ENCODE peak calls at places on chromosome 4, in five cellular contexts. N is lower lobe of right lung, O is fibroblast of mammary gland, X is adrenal gland, S is natural killer cell. R is an unnamed sample.

GRCh38 chr4:122003335-122003734 is 51.5 kb upstream of the TRPC3 start:
- DNase-seq in N (no peak), O (peak), S (no peak), X (peak), R (no peak)

GRCh38 chr4:1863297-1864033 is 7.5 kb upstream of the LETM1 start:
- DNase-seq in X (no peak), N (no peak), O (no peak), S (no peak), R (no peak)

GRCh38 chr4:168451744-168452394 is 28.4 kb downstream of the DDX60L start:
- DNase-seq in S (no peak), X (no peak), N (no peak), O (peak), R (no peak)

GRCh38 chr4:59091376-59092142 is 1981.4 kb upstream of the IGFBP7 start:
- DNase-seq in N (no peak), O (no peak), S (no peak), X (no peak), R (no peak)

GRCh38 chr4:85127653-85128052 is 161.2 kb upstream of the WDFY3 start:
- DNase-seq in X (peak), O (peak), S (no peak), N (no peak), R (no peak)

GRCh38 chr4:140615451-140615850 is 46.7 kb upstream of the UCP1 start:
- DNase-seq in S (no peak), X (no peak), O (no peak), N (no peak), R (no peak)

GRCh38 chr4:1385373-1386340 is 20.6 kb downstream of the NKX1-1 start:
- DNase-seq in N (peak), O (no peak), X (no peak), S (no peak), R (peak)

GRCh38 chr4:90120037-90120436 is 7.2 kb upstream of the CCSER1 start:
- DNase-seq in N (no peak), X (no peak), S (no peak), O (no peak), R (no peak)

GRCh38 chr4:173332021-173332487 is 2.1 kb downstream of the HMGB2 start:
- DNase-seq in X (no peak), S (no peak), O (peak), N (no peak), R (no peak)

GRCh38 chr4:147325566-147325965 is 155.3 kb upstream of the EDNRA start:
- DNase-seq in O (peak), S (no peak), N (no peak), X (no peak), R (no peak)

DNA sequence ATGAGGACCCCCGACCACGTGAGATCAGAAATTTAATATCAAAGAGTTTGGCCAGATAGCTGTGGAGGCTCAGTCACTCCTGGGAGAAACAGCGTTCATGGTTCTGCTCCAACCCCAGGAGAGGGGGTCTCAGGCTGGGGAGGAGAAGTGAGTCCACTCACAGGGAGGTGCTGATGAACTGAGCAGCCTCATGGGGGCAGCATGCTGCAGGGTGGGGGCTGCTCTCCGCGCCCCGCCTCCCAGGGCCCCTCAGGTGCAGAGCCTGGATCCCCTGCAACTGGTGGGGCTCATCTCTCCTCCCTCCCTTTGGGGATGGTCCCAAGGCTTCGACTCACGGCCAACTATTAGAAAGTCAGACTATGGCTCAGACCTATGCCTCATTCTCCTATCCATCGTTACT is 26.6 kb upstream of the C4orf50 start:
- DNase-seq in S (no peak), O (no peak), X (no peak), N (no peak), R (no peak)
- TF ChIP-seq CTCF in S (no peak), O (no peak), X (no peak), N (no peak), R (no peak)

DNA sequence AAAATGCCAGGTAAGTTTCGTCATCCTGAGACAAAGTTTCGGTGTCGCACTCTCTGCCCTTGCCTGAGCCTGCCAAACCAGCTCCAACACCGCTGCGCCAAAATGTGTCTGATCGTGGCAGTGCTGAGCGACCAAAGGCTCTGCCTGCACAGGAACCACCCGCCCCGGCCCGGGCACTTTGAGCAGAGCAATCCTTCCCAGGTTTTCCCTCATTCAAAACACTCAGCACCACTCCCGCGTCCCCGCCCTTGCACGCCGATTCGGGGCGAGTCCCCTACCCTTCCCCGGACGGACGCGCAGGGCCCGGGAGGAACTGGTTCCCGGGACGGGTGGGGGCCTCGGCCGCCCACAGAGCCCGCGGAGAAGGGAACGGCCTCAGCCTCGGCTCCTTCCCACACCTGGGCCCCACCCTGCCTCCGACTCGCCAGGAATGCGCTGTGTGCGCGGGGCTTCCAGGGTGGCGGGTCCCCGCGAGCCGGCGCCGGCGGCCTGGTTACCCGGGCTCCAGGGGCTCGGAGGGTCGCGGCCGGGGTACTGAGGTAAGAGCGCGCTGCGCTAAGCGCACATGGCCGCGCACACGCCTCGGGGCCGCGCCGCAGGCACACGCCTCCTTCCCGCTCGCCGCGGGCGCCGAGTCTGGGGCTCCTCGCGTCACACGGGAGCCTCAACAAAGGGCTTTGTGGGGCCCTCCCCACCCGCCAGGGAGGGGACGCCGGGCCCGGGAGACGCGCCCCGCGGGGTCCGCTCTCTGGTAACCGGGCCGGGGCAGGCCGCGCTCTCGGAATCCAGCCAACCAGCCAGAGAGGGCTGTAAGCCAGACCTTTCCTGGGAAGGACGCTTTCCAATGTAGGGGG is at the start of gene C4orf36:
- DNase-seq in X (peak), S (no peak), N (peak), O (peak), R (peak)
- TF ChIP-seq CTCF in X (no peak), S (no peak), N (no peak), O (no peak), R (no peak)

DNA sequence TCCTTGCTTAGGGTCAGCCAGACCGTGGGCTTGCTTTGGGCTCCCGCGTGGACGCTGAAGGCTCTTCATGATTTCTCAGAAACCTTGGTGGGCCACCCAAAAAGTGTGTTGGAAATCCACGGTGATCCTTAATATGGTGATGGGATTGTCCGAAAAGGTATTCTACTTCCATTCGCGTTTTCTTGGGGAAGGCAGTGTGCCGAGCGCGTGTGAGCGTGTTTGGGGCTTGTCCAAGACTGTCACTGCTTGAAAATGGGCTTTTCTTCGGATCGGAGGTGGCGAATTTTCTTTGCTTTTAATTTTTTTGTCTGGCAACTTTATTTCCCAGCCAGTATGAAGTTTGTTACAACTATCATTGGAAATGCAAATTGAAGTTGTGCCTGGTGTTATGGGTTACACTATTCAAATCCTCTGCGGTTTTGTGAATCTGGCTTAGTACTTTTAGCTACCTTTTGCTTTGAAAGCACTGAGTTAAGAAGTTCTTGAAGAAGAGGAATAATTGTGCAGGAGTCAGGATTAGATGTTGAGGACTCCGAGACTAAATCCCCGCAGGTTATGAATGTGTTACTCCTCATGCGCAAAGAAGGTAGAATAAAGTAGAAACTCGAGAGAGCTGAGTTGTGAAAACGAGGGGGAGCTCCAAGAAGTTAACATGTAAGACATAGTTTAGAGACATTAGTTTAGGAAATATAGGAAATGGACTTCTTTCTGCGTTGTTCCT is 3.2 kb downstream of the SPRY1 start:
- DNase-seq in S (no peak), O (peak), N (no peak), X (no peak), R (no peak)
- TF ChIP-seq CTCF in S (no peak), O (no peak), N (no peak), X (no peak), R (no peak)

GRCh38 chr4:142874684-142875083 is 28.6 kb upstream of the INPP4B start:
- DNase-seq in O (no peak), N (no peak), S (no peak), X (no peak), R (no peak)

DNA sequence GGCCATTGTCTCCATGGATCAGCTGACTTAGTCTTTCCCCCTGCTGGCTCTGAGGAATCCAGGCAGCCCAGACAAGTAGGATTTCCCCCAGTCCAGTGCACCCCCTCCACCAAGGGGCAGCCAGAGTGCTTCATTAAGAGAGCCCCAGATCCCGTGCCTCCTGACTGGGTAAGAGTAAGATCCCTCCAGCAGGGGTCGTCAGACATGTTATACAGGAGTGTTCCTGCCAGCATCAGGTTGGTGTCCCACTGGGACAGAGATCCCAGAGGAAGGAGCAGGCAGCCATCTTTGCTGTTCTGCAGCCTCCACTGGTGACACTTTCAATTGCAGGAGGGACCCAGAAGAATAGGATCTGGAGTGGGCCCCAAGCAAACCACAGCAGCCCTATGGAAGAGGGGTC is 29.0 kb upstream of the INPP4B start:
- DNase-seq in N (no peak), S (no peak), X (no peak), O (no peak), R (no peak)
- TF ChIP-seq CTCF in N (no peak), S (no peak), X (no peak), O (no peak), R (no peak)

R was measured in activated B cell treated with CpG ODN at 0.5 μM for 24 hours.